ENCODE peak calls at places on chromosomes 7 and 10, in nine cellular contexts. E, H, T, K, I, R, J, U and Z are unnamed samples.

GRCh38 chr10:121113385-121113696 is 262.2 kb downstream of the WDR11 start:
- DNase-seq in K (no peak), J (no peak), I (no peak), R (peak), E (no peak), U (peak), T (no peak), H (no peak), Z (no peak)

GRCh38 chr7:25456467-25457171 is 228.3 kb upstream of the NPVF start:
- DNase-seq in I (no peak), J (no peak), U (no peak), T (no peak), E (no peak), K (no peak), R (no peak), H (no peak), Z (no peak)

GRCh38 chr7:21675255-21675654 is 132.4 kb downstream of the DNAH11 start:
- DNase-seq in R (peak), E (no peak), H (peak), I (peak), T (no peak), U (no peak), J (no peak), K (no peak), Z (no peak)

GRCh38 chr10:644943-645334 is 44.5 kb downstream of the DIP2C start:
- DNase-seq in E (no peak), R (no peak), T (no peak), I (no peak), K (no peak), U (no peak), J (no peak), H (no peak), Z (no peak)

GRCh38 chr7:105014725-105015630 is 973 bp downstream of the KMT2E start:
- DNase-seq in K (peak), R (peak), T (peak), I (no peak), E (peak), J (peak), U (no peak), H (peak), Z (peak)

GRCh38 chr7:100483728-100484635 is at the start of gene NYAP1:
- DNase-seq in U (no peak), I (peak), K (no peak), H (peak), J (peak), E (no peak), R (peak), T (peak), Z (peak)

GRCh38 chr10:79068562-79069324 is at the start of gene ZMIZ1:
- DNase-seq in R (peak), I (peak), K (peak), H (peak), E (peak), T (peak), U (peak), J (peak), Z (peak)

GRCh38 chr7:135803143-135803542 is 54.5 kb upstream of the FAM180A start:
- DNase-seq in I (no peak), U (no peak), K (no peak), J (no peak), T (no peak), R (no peak), E (no peak), H (peak), Z (no peak)

GRCh38 chr10:60536529-60537114 is 146.9 kb upstream of the ANK3 start:
- DNase-seq in U (peak), R (peak), K (no peak), H (peak), E (no peak), T (no peak), J (no peak), I (no peak), Z (no peak)

GRCh38 chr10:93152136-93152535 is 78.4 kb downstream of the CYP26A1 start:
- DNase-seq in I (peak), T (no peak), U (no peak), H (peak), E (no peak), R (no peak), K (no peak), J (no peak), Z (no peak)

GRCh38 chr10:117543245-117543998 is 876 bp downstream of the EMX2 start:
- DNase-seq in R (peak), J (no peak), U (no peak), H (peak), K (peak), I (no peak), T (peak), E (no peak), Z (no peak)

GRCh38 chr7:36986429-36987362 is 262.4 kb upstream of the AOAH start:
- DNase-seq in R (peak), I (peak), E (peak), H (peak), K (peak), U (peak), J (peak), T (peak), Z (peak)

GRCh38 chr7:70681847-70682350 is 450.0 kb upstream of the GALNT17 start:
- DNase-seq in R (peak), I (no peak), E (no peak), J (no peak), T (no peak), H (no peak), K (no peak), U (no peak), Z (no peak)

GRCh38 chr7:132865766-132866531 is 215.9 kb downstream of the CHCHD3 start:
- DNase-seq in R (peak), E (no peak), J (no peak), H (peak), I (no peak), K (no peak), U (no peak), T (no peak), Z (no peak)

GRCh38 chr7:38177621-38178003 is 433 bp upstream of the STARD3NL start:
- DNase-seq in K (no peak), T (no peak), I (no peak), H (no peak), R (no peak), J (no peak), E (no peak), U (no peak), Z (no peak)

GRCh38 chr7:149669121-149669818 is 104.1 kb downstream of the ZNF467 start:
- DNase-seq in R (no peak), I (no peak), J (no peak), K (no peak), U (peak), T (no peak), E (no peak), H (peak), Z (no peak)

GRCh38 chr7:129433823-129434171 is 435 bp upstream of the STRIP2 start:
- DNase-seq in R (no peak), I (no peak), J (no peak), E (no peak), K (no peak), U (peak), T (no peak), H (no peak), Z (peak)

GRCh38 chr7:129896568-129897382 is 56.0 kb downstream of the UBE2H start:
- DNase-seq in R (peak), H (peak), T (no peak), I (peak), K (no peak), E (no peak), J (no peak), U (no peak), Z (no peak)

GRCh38 chr10:29791773-29792172 is 157.0 kb upstream of the SVIL start:
- DNase-seq in U (no peak), H (no peak), T (no peak), K (no peak), I (no peak), J (no peak), E (no peak), R (no peak), Z (no peak)

GRCh38 chr7:155493744-155494538 is 36.0 kb downstream of the EN2 start:
- DNase-seq in T (no peak), J (no peak), K (no peak), H (no peak), I (no peak), E (no peak), R (no peak), U (no peak), Z (no peak)

GRCh38 chr7:157299613-157300405 is 37.0 kb upstream of the DNAJB6 start:
- DNase-seq in T (peak), K (no peak), R (peak), J (peak), I (no peak), E (no peak), U (peak), H (no peak), Z (no peak)

GRCh38 chr10:78541528-78542470 is 508.1 kb downstream of the RPS24 start:
- DNase-seq in I (no peak), T (no peak), U (no peak), K (no peak), E (no peak), J (no peak), R (peak), H (peak), Z (no peak)

GRCh38 chr7:151411551-151411950 is 1.7 kb upstream of the WDR86 start:
- DNase-seq in K (no peak), J (no peak), I (no peak), U (no peak), E (peak), H (no peak), R (no peak), T (peak), Z (no peak)

GRCh38 chr7:90613088-90613498 is 17.0 kb downstream of the CDK14 start:
- DNase-seq in U (no peak), I (no peak), R (no peak), H (peak), K (no peak), E (no peak), T (no peak), J (no peak), Z (no peak)

GRCh38 chr10:29248156-29248555 is 40.7 kb upstream of the LYZL1 start:
- DNase-seq in K (no peak), H (no peak), I (no peak), J (no peak), R (no peak), T (no peak), E (no peak), U (no peak), Z (no peak)

GRCh38 chr7:29019275-29019820 is 61.2 kb upstream of the TRIL start:
- DNase-seq in K (no peak), E (no peak), U (no peak), H (no peak), R (no peak), I (no peak), T (no peak), J (no peak), Z (no peak)

GRCh38 chr10:43953672-43954071 is 305.0 kb upstream of the ZNF32 start:
- DNase-seq in K (no peak), U (no peak), R (no peak), J (no peak), T (no peak), H (no peak), I (no peak), E (peak), Z (no peak)

GRCh38 chr7:82810558-82811259 is 352.0 kb downstream of the PCLO start:
- DNase-seq in K (no peak), E (no peak), T (peak), J (no peak), R (peak), H (peak), I (peak), U (peak), Z (peak)

GRCh38 chr10:97778452-97779302 is 6.9 kb upstream of the SFRP5 start:
- DNase-seq in J (no peak), T (peak), R (no peak), I (no peak), H (no peak), E (no peak), K (no peak), U (no peak), Z (no peak)

GRCh38 chr10:34415039-34415438 is 400.1 kb downstream of the PARD3 start:
- DNase-seq in R (no peak), H (no peak), T (no peak), J (no peak), E (no peak), K (no peak), I (no peak), U (no peak), Z (no peak)

GRCh38 chr10:341081-341740 is 206.0 kb downstream of the ZMYND11 start:
- DNase-seq in E (peak), R (no peak), K (no peak), J (no peak), I (no peak), T (no peak), H (no peak), U (no peak), Z (no peak)